ENCODE peak calls at places on chromosomes 4 and X, in four cellular contexts. N, T, P and J are unnamed samples.

GRCh38 chrX:28312965-28313364 is 274.3 kb upstream of the IL1RAPL1 start:
- DNase-seq in P (no peak), T (no peak), N (no peak), J (no peak)

GRCh38 chrX:45718676-45719075 is 518.0 kb upstream of the DIPK2B start:
- DNase-seq in N (no peak), P (no peak), T (no peak), J (no peak)

GRCh38 chr4:22695917-22696316 is 3.2 kb downstream of the GBA3 start:
- DNase-seq in N (no peak), T (no peak), P (no peak), J (no peak)

GRCh38 chr4:94290245-94290644 is 52.4 kb downstream of the HPGDS start:
- DNase-seq in T (no peak), P (peak), N (no peak), J (no peak)

GRCh38 chr4:118173956-118174355 is 139.7 kb downstream of the NDST3 start:
- DNase-seq in P (peak), T (no peak), N (peak), J (peak)

GRCh38 chr4:66097271-66097670 is 427.0 kb upstream of the EPHA5 start:
- DNase-seq in T (no peak), P (no peak), N (no peak), J (no peak)

GRCh38 chr4:22416403-22416802 is 99.5 kb downstream of the ADGRA3 start:
- DNase-seq in P (peak), N (peak), T (no peak), J (peak)

GRCh38 chr4:37685211-37685725 is 908 bp downstream of the RELL1 start:
- DNase-seq in P (peak), N (peak), T (no peak), J (peak)

GRCh38 chr4:145218251-145218650 is 37.9 kb upstream of the OTUD4 start:
- DNase-seq in N (peak), P (no peak), T (no peak), J (no peak)

GRCh38 chr4:100414016-100414790 is 103.6 kb downstream of the EMCN start:
- DNase-seq in N (peak), P (no peak), T (peak), J (peak)

GRCh38 chr4:63348735-63349673 is 1060.2 kb downstream of the TECRL start:
- DNase-seq in N (no peak), T (no peak), P (no peak), J (no peak)

GRCh38 chrX:23864719-23865349 is 42.9 kb downstream of the APOO start:
- DNase-seq in N (no peak), P (no peak), T (no peak), J (no peak)

GRCh38 chr4:58149404-58150085 is 1039.4 kb upstream of the IGFBP7 start:
- DNase-seq in N (no peak), P (no peak), T (no peak), J (no peak)

GRCh38 chr4:100095729-100096595 is 94.3 kb downstream of the DDIT4L start:
- DNase-seq in T (peak), N (peak), P (peak), J (peak)

GRCh38 chr4:30656828-30657227 is 63.3 kb upstream of the PCDH7 start:
- DNase-seq in T (no peak), P (no peak), N (no peak), J (no peak)

GRCh38 chrX:92230628-92231027 is 451.5 kb downstream of the PCDH11X start:
- DNase-seq in N (no peak), P (no peak), T (no peak), J (no peak)

GRCh38 chr4:126572264-126572663 is 1060.5 kb upstream of the INTU start:
- DNase-seq in N (no peak), P (no peak), T (no peak), J (no peak)

GRCh38 chr4:108586778-108587177 is 33.6 kb upstream of the RPL34 start:
- DNase-seq in P (no peak), T (no peak), N (no peak), J (no peak)

GRCh38 chrX:119887721-119888425 is 7.8 kb upstream of the AKAP14 start:
- DNase-seq in T (peak), P (peak), N (no peak), J (peak)

GRCh38 chr4:173538903-173539445 is 8.9 kb upstream of the HAND2 start:
- DNase-seq in N (peak), P (no peak), T (no peak), J (no peak)

GRCh38 chr4:135418353-135418752 is 1216.8 kb upstream of the PABPC4L start:
- DNase-seq in T (no peak), P (peak), N (peak), J (no peak)

GRCh38 chr4:57071340-57071739 is 38.8 kb downstream of the IGFBP7 start:
- DNase-seq in T (no peak), N (peak), P (peak), J (peak)

GRCh38 chr4:181418491-181418890 is 824.7 kb upstream of the TENM3 start:
- DNase-seq in T (no peak), N (no peak), P (no peak), J (no peak)

GRCh38 chr4:48653217-48654014 is 126.7 kb downstream of the FRYL start:
- DNase-seq in N (peak), P (peak), T (peak), J (peak)

GRCh38 chr4:141614878-141615586 is 21.4 kb upstream of the IL15 start:
- DNase-seq in P (no peak), T (no peak), N (no peak), J (no peak)

GRCh38 chr4:24805036-24805435 is 9.7 kb downstream of the SOD3 start:
- DNase-seq in N (no peak), T (no peak), P (no peak), J (no peak)

GRCh38 chr4:145511913-145512522 is 30.4 kb downstream of the SMAD1 start:
- DNase-seq in N (peak), P (peak), T (no peak), J (peak)

GRCh38 chr4:53601251-53601764 is 10.0 kb upstream of the LNX1 start:
- DNase-seq in T (no peak), P (peak), N (no peak), J (no peak)

GRCh38 chr4:129095811-129096454 is at the start of gene C4orf33:
- DNase-seq in T (peak), P (peak), N (peak), J (peak)

GRCh38 chrX:133533249-133533648 is 118.0 kb upstream of the GPC4 start:
- DNase-seq in T (no peak), N (no peak), P (no peak), J (no peak)

GRCh38 chrX:13690836-13691235 is 1.9 kb downstream of the RAB9A start:
- DNase-seq in P (no peak), N (no peak), T (no peak), J (no peak)
- TF ChIP-seq CTCF in P (peak), N (peak), T (no peak), J (peak)

DNA sequence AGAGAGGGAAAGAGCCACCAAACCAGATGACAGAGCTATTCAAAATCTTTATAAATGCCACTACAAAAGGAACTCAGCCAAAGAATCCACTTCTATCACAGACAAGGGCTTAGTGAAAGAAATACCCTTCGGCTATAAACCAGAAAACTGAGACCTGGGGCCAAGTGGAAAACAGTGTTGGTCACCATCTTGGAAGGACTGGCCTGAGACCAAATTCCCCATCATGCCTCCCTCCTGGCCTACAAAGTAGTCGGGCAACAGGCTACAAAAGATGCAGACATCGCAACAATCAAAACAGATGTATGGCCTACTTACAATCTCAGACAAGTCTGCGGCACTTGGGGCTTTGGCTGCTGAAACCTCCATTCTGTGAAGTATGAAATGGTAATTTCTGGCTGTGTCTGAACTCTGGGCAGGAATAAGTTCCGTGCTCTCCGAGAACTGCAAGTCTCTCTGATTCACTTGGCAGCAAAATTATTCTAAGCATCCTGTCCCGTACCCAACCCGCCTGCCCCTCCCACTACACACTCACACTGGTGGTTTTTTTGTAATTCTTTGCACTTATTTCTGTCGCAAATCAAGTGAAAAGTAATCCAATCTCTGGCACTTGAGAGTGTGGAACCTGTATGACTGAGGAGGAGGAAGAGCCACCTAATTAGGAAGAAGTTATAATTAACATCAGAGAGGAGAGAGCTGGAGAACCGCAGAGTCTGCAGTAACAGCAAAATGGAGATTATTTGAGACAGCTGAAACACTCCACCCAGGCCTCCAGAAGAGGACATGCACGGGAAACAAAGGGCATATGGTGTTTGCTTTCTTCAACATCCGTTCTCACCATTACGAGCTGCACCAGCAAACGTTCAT is 87.8 kb downstream of the SH3KBP1 start:
- DNase-seq in T (no peak), P (peak), N (peak), J (peak)
- H3K4me3 ChIP-seq in T (no peak), P (no peak), N (peak), J (peak)

GRCh38 chrX:57977992-57978391 is 67.7 kb upstream of the ZXDA start:
- DNase-seq in T (no peak), P (no peak), N (no peak), J (no peak)
- TF ChIP-seq CTCF in T (no peak), P (no peak), N (no peak), J (no peak)

GRCh38 chr4:3037957-3038451 is 36.3 kb downstream of the HTT-AS start:
- DNase-seq in P (no peak), N (peak), T (no peak), J (no peak)
- H3K4me3 ChIP-seq in P (no peak), N (no peak), T (peak), J (peak)

DNA sequence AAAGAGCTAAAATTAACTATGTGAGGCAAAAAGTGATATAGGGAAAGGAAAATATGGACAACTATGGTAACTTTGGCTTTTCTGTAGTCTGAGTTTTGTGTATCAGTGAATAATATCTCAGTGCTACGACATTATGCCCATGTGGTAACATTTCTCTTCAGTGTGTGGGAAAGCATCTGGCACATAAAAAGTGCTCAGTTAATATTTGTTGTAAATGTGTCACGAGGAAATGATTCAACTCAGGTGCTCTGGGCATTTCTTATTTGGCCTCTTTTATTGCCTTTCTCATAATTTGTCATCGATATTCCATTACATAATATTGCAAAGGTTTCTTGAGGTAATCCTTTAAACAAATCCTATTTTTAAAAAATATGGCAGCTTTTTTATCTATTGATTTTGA is 17.6 kb downstream of the OFD1 start:
- DNase-seq in N (no peak), T (no peak), P (no peak), J (no peak)
- TF ChIP-seq CTCF in N (no peak), T (no peak), P (no peak), J (no peak)